ENCODE peak calls at places on chromosome 21, in nine cellular contexts. R is left ventricle myocardium inferior, J is fibroblast of lung, Y is AG09309, U is heart left ventricle, E is psoas muscle, B is transverse colon, G is foreskin fibroblast, Q is H1. S is an unnamed sample.

GRCh38 chr21:39676054-39676771 is 63.5 kb downstream of the B3GALT5 start:
- DNase-seq in R (peak), J (peak), Y (no peak), U (peak), E (no peak), B (peak), G (peak), Q (no peak), S (peak)

GRCh38 chr21:38533887-38534286 is 35.6 kb upstream of the ERG start:
- DNase-seq in R (no peak), J (peak), Y (no peak), U (no peak), E (no peak), B (no peak), G (no peak), Q (no peak), S (no peak)

GRCh38 chr21:23111070-23111605 is 2112.9 kb downstream of the NCAM2 start:
- DNase-seq in R (no peak), J (no peak), Y (no peak), U (no peak), E (no peak), B (no peak), G (no peak), Q (no peak), S (no peak)

GRCh38 chr21:46500224-46500861 is 41.7 kb downstream of the DIP2A start:
- DNase-seq in R (no peak), J (peak), Y (no peak), U (no peak), E (no peak), B (no peak), G (peak), Q (no peak), S (peak)

GRCh38 chr21:38839370-38839681 is 33.6 kb downstream of the ETS2 start:
- DNase-seq in R (no peak), J (no peak), Y (no peak), U (no peak), E (no peak), B (no peak), G (no peak), Q (no peak), S (no peak)

GRCh38 chr21:25837545-25838263 is 102.9 kb downstream of the GABPA start:
- DNase-seq in R (no peak), J (peak), Y (no peak), U (no peak), E (no peak), B (no peak), G (peak), Q (no peak), S (peak)

GRCh38 chr21:45764792-45765191 is 121.3 kb downstream of the PCBP3 start:
- DNase-seq in R (no peak), J (no peak), Y (no peak), U (no peak), E (no peak), B (no peak), G (no peak), Q (no peak), S (no peak)

GRCh38 chr21:38645282-38645681 is 147.0 kb upstream of the ERG start:
- DNase-seq in R (no peak), J (peak), Y (peak), U (no peak), E (no peak), B (no peak), G (peak), Q (no peak), S (peak)

GRCh38 chr21:45507523-45507875 is 34.7 kb downstream of the SLC19A1 start:
- DNase-seq in R (no peak), J (no peak), Y (no peak), U (peak), E (no peak), B (no peak), G (no peak), Q (no peak), S (no peak)

GRCh38 chr21:30463713-30464112 is 16.5 kb downstream of the KRTAP19-1 start:
- DNase-seq in R (no peak), J (no peak), Y (no peak), U (no peak), E (no peak), B (no peak), G (peak), Q (no peak), S (no peak)

GRCh38 chr21:45505416-45506021 is 36.7 kb downstream of the SLC19A1 start:
- DNase-seq in R (peak), J (no peak), Y (no peak), U (peak), E (peak), B (peak), G (no peak), Q (no peak), S (no peak)

GRCh38 chr21:37532868-37533780 is 166.6 kb downstream of the DYRK1A start:
- DNase-seq in R (no peak), J (peak), Y (no peak), U (peak), E (no peak), B (no peak), G (no peak), Q (peak), S (peak)

GRCh38 chr21:30194701-30195299 is 21.1 kb downstream of the CLDN8 start:
- DNase-seq in R (no peak), J (no peak), Y (no peak), U (no peak), E (no peak), B (no peak), G (peak), Q (no peak), S (peak)

GRCh38 chr21:17660449-17660848 is 47.7 kb upstream of the BTG3 start:
- DNase-seq in R (no peak), J (peak), Y (no peak), U (no peak), E (no peak), B (no peak), G (no peak), Q (no peak), S (peak)

GRCh38 chr21:38972078-38972477 is 166.3 kb downstream of the ETS2 start:
- DNase-seq in R (no peak), J (no peak), Y (no peak), U (no peak), E (no peak), B (no peak), G (no peak), Q (no peak), S (no peak)

GRCh38 chr21:38831526-38832467 is 26.1 kb downstream of the ETS2 start:
- DNase-seq in R (peak), J (peak), Y (peak), U (peak), E (peak), B (peak), G (peak), Q (no peak), S (peak)

GRCh38 chr21:46295177-46295711 is 9.1 kb downstream of the YBEY start:
- DNase-seq in R (peak), J (peak), Y (no peak), U (peak), E (peak), B (no peak), G (peak), Q (no peak), S (peak)

GRCh38 chr21:14526199-14526598 is 19.9 kb downstream of the SAMSN1 start:
- DNase-seq in R (no peak), J (no peak), Y (no peak), U (no peak), E (no peak), B (no peak), G (no peak), Q (no peak), S (no peak)

GRCh38 chr21:34736116-34736870 is 67.5 kb downstream of the CLIC6 start:
- DNase-seq in R (no peak), J (peak), Y (peak), U (no peak), E (peak), B (no peak), G (peak), Q (no peak), S (no peak)

GRCh38 chr21:38905751-38906150 is 100.0 kb downstream of the ETS2 start:
- DNase-seq in R (no peak), J (no peak), Y (no peak), U (no peak), E (no peak), B (no peak), G (no peak), Q (no peak), S (peak)

GRCh38 chr21:39065912-39066311 is 117.3 kb downstream of the PSMG1 start:
- DNase-seq in R (no peak), J (peak), Y (no peak), U (no peak), E (no peak), B (no peak), G (no peak), Q (no peak), S (no peak)

GRCh38 chr21:44958471-44959191 is 18.8 kb downstream of the SLX9 start:
- DNase-seq in R (peak), J (peak), Y (peak), U (peak), E (peak), B (peak), G (peak), Q (no peak), S (peak)

GRCh38 chr21:45279446-45280177 is 8.1 kb downstream of the POFUT2 start:
- DNase-seq in R (no peak), J (no peak), Y (no peak), U (no peak), E (no peak), B (no peak), G (no peak), Q (no peak), S (no peak)

GRCh38 chr21:15425049-15425448 is 304.7 kb upstream of the USP25 start:
- DNase-seq in R (no peak), J (no peak), Y (no peak), U (no peak), E (no peak), B (no peak), G (no peak), Q (no peak), S (no peak)

GRCh38 chr21:45950740-45951515 is 30.6 kb upstream of the COL6A1 start:
- DNase-seq in R (peak), J (peak), Y (no peak), U (peak), E (peak), B (peak), G (peak), Q (no peak), S (peak)

GRCh38 chr21:18603246-18603645 is 199.7 kb upstream of the TMPRSS15 start:
- DNase-seq in R (no peak), J (no peak), Y (no peak), U (no peak), E (no peak), B (no peak), G (no peak), Q (no peak), S (no peak)

GRCh38 chr21:34880401-34880800 is 168.7 kb downstream of the RUNX1 start:
- DNase-seq in R (no peak), J (no peak), Y (no peak), U (no peak), E (no peak), B (no peak), G (peak), Q (no peak), S (no peak)

GRCh38 chr21:39381009-39381408 is 32.1 kb upstream of the HMGN1 start:
- DNase-seq in R (no peak), J (no peak), Y (no peak), U (no peak), E (no peak), B (no peak), G (peak), Q (no peak), S (no peak)

GRCh38 chr21:15224346-15225086 is 159.7 kb upstream of the NRIP1 start:
- DNase-seq in R (no peak), J (peak), Y (peak), U (no peak), E (no peak), B (no peak), G (peak), Q (no peak), S (peak)

GRCh38 chr21:46431884-46432488 is 26.7 kb upstream of the DIP2A start:
- DNase-seq in R (no peak), J (no peak), Y (no peak), U (no peak), E (no peak), B (no peak), G (no peak), Q (no peak), S (no peak)

DNA sequence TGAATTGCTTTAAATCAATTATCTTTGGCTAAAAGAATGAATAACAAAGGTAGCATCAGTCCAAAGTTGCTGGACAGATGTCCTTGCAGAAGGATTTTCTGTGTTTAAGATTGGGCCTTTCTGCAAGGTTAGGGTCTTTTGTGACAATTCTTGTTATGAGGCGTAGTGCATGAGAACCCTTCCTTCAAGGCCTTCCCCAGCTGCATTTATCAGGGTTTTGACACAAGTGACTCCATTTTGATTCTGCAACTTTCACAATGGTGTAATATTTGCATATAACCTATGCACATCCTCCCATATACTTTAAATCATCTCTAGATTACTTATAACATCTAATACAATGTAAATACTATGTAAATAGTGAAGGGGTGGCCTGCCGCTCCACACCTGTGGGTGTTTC is 1.1 kb upstream of the SETD4 start:
- DNase-seq in R (no peak), J (no peak), Y (no peak), U (no peak), E (no peak), B (no peak), G (no peak), Q (no peak), S (no peak)
- H3K4me3 ChIP-seq in R (no peak), J (no peak), Y (no peak), U (no peak), E (peak), B (no peak), G (no peak), Q (no peak), S (no peak)

DNA sequence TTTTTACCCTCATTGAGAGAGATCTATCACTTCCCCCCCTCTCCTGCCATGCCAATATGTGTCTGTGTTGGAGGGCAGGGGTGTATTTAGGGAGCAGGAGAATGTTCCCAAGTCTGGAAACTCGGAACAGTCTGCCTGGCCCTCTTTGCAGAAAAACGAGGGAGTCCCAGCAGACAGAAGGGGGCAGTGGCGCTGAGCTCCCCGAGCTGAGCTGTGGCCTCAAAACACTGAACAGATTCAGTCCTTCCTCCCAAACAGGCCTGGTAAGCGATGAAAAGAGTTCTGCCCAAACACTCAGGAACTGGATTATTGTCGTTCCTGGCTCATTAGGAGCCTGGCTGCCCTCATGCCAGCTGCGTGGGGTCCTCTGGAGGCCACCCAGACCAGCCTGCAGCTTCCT is 981 bp downstream of the CLDN14 start:
- DNase-seq in R (no peak), J (peak), Y (no peak), U (no peak), E (no peak), B (no peak), G (peak), Q (no peak), S (peak)
- TF ChIP-seq CTCF in R (no peak), J (peak), Y (peak), U (no peak), E (no peak), B (no peak), G (peak), Q (peak), S (peak)

DNA sequence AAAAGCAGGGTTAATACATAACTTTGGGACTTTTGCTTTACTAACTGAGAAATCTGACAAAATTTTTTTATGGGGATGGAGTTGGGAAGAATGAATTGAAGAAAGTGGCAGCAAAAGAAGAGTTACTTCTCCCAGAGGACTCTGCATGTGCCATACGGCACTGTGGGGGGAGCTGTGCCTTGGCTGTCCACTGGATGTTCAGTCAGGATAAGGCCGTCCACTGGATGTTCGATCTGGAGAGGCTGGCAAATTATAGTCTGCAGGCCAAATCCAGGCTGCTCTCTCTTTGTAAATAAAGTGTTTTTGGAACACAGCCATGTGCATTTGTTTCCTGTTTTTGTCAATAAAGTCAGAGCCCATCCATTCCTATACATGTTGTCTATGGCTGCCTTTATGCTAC is 4.5 kb upstream of the MAP3K7CL start:
- DNase-seq in R (no peak), J (no peak), Y (no peak), U (no peak), E (no peak), B (no peak), G (no peak), Q (no peak), S (no peak)
- H3K4me3 ChIP-seq in R (no peak), J (no peak), Y (no peak), U (no peak), E (no peak), B (no peak), G (no peak), Q (no peak), S (no peak)

GRCh38 chr21:33302796-33303195 is 22.0 kb upstream of the IFNAR1 start:
- DNase-seq in R (no peak), J (no peak), Y (no peak), U (no peak), E (no peak), B (no peak), G (no peak), Q (no peak), S (no peak)
- TF ChIP-seq CTCF in R (no peak), J (no peak), Y (no peak), U (no peak), E (no peak), B (no peak), G (no peak), Q (peak), S (no peak)

GRCh38 chr21:42580076-42580792 is 66.6 kb downstream of the SLC37A1 start:
- DNase-seq in R (no peak), J (no peak), Y (no peak), U (peak), E (no peak), B (peak), G (no peak), Q (no peak), S (no peak)
- H3K4me3 ChIP-seq in R (no peak), J (no peak), Y (no peak), U (no peak), E (no peak), B (no peak), G (no peak), Q (no peak), S (no peak)

DNA sequence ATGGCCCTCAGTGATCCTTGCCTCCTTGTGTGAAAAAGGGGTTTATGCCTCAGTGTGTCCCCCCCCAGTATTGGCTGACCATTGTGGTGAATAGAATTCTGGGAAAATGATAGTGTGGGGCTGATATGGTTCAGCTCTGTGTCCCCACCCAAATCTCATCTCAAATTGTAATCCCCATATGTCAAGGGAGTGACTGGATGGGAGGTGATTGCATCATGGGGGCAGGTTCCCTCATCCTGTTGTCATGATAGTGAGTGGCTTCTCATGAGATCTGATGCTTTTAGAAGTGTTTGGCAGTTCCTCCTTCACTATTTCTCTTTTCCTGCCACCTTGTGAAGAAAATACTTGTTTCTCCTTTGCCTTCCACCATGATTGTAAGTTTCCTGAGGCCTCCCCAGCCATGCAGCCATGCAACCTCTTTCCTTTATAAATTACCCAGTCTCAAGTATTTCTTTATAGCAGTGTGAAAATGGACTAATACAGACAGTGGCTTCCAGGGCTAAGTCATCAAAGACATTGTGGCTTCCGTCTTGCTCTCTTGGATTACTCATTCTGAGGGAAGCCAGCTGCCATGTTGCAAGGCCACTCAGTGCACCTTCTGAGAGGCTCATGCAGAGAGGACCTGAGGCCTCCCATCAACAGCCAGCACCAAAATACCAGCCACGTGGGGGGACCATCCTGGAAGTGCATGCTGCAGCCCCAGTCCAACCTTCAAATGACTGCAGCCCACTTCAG is 40.6 kb upstream of the SOD1 start:
- DNase-seq in R (no peak), J (peak), Y (no peak), U (no peak), E (no peak), B (no peak), G (no peak), Q (no peak), S (no peak)
- TF ChIP-seq CTCF in R (no peak), J (no peak), Y (no peak), U (no peak), E (no peak), B (no peak), G (no peak), Q (no peak), S (no peak)

GRCh38 chr21:42843021-42843420 is 36.3 kb downstream of the WDR4 start:
- DNase-seq in R (no peak), J (no peak), Y (no peak), U (no peak), E (no peak), B (no peak), G (no peak), Q (no peak), S (no peak)
- H3K4me3 ChIP-seq in R (no peak), J (no peak), Y (no peak), U (no peak), E (no peak), B (no peak), G (no peak), Q (no peak), S (no peak)

GRCh38 chr21:26842300-26842699 is 2.9 kb downstream of the ADAMTS1 start:
- DNase-seq in R (no peak), J (peak), Y (no peak), U (no peak), E (no peak), B (no peak), G (peak), Q (no peak), S (peak)

GRCh38 chr21:26845066-26845749 is at the start of gene ADAMTS1:
- DNase-seq in R (peak), J (peak), Y (peak), U (peak), E (peak), B (peak), G (peak), Q (peak), S (peak)

GRCh38 chr21:26844258-26845065 is 747 bp downstream of the ADAMTS1 start:
- DNase-seq in R (peak), J (peak), Y (no peak), U (peak), E (peak), B (no peak), G (peak), Q (no peak), S (no peak)

GRCh38 chr21:26842976-26843911 is 2.0 kb downstream of the ADAMTS1 start:
- DNase-seq in R (peak), J (peak), Y (peak), U (peak), E (peak), B (peak), G (peak), Q (no peak), S (peak)

DNA sequence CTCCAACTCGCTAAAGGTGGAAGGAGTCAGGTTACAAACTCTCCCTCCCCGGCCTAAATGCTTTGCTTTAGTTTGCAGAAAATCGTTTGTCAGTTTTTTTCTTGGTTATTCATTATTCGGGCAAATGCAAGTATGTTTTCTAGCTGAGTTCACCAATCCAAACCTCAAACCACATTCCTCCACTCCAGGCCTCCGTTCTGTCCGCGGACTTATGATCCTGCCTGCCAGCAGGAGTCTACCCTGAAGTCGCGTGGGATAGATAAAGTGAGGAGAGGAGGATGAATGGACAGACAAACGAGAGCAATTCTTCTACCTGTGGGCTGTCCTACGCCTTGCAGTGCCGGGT is 1.3 kb downstream of the ADAMTS1 start:
- DNase-seq in R (no peak), J (peak), Y (no peak), U (no peak), E (no peak), B (no peak), G (peak), Q (no peak), S (peak)
- TF ChIP-seq CTCF in R (no peak), J (peak), Y (no peak), U (no peak), E (no peak), B (no peak), G (no peak), Q (no peak), S (no peak)

GRCh38 chr21:16589499-16589898 is 859.7 kb downstream of the USP25 start:
- DNase-seq in R (no peak), J (no peak), Y (no peak), U (no peak), E (no peak), B (no peak), G (no peak), Q (no peak), S (no peak)
- H3K4me3 ChIP-seq in R (no peak), J (no peak), Y (no peak), U (no peak), E (no peak), B (no peak), G (no peak), Q (no peak), S (no peak)

S was measured in fibroblast of villous mesenchyme.